ENCODE peak calls at places on chromosome 4, in eight cellular contexts. Y is lung, N is suprapubic skin, U is neural progenitor cell, G is H9, X is Peyer's patch, I is WTC11, F is GM20000. A is an unnamed sample.
A peak's percentile ranks its signal among the peaks of the same experiment; 100 is the strongest.

GRCh38 chr4:119750048-119750447 is 121.4 kb upstream of the PDE5A start:
- DNase-seq in Y (no peak), N (no peak), U (no peak), G (no peak), X (no peak), I (no peak), F (no peak), A (no peak)

GRCh38 chr4:53962516-53963225 is 101.7 kb downstream of the CHIC2 start:
- DNase-seq in Y (no peak), N (no peak), U (peak; percentile 57), G (no peak), X (no peak), I (no peak), F (no peak), A (no peak)

GRCh38 chr4:212438-213174 is 88.3 kb downstream of the ZNF718 start:
- DNase-seq in Y (peak; percentile 49), N (peak; percentile 65), U (peak; percentile 6), G (no peak), X (no peak), I (peak; percentile 89), F (no peak), A (peak; percentile 16)

GRCh38 chr4:24024157-24024556 is 134.3 kb upstream of the PPARGC1A start:
- DNase-seq in Y (no peak), N (no peak), U (no peak), G (no peak), X (no peak), I (no peak), F (no peak), A (no peak)

GRCh38 chr4:74451214-74451661 is 6.3 kb downstream of the AREG start:
- DNase-seq in Y (no peak), N (no peak), U (no peak), G (no peak), X (no peak), I (no peak), F (no peak), A (no peak)

GRCh38 chr4:165199286-165199685 is 8.1 kb upstream of the KLHL2 start:
- DNase-seq in Y (no peak), N (no peak), U (no peak), G (no peak), X (no peak), I (no peak), F (no peak), A (no peak)

GRCh38 chr4:140330311-140330900 is 43.0 kb upstream of the SCOC start:
- DNase-seq in Y (no peak), N (no peak), U (peak; percentile 45), G (no peak), X (no peak), I (no peak), F (no peak), A (no peak)

GRCh38 chr4:127783971-127784519 is 1.9 kb downstream of the HSPA4L start:
- DNase-seq in Y (no peak), N (no peak), U (no peak), G (no peak), X (no peak), I (no peak), F (no peak), A (no peak)

GRCh38 chr4:76235915-76236314 is 15.6 kb upstream of the FAM47E start:
- DNase-seq in Y (no peak), N (no peak), U (no peak), G (no peak), X (no peak), I (no peak), F (no peak), A (no peak)

GRCh38 chr4:42280327-42281095 is 116.8 kb upstream of the SHISA3 start:
- DNase-seq in Y (no peak), N (no peak), U (peak; percentile 39), G (no peak), X (no peak), I (peak; percentile 35), F (peak; percentile 53), A (peak; percentile 33)

GRCh38 chr4:127143460-127144190 is 489.1 kb upstream of the INTU start:
- DNase-seq in Y (no peak), N (no peak), U (no peak), G (no peak), X (no peak), I (no peak), F (no peak), A (no peak)

GRCh38 chr4:12689457-12689856 is 794.7 kb downstream of the RAB28 start:
- DNase-seq in Y (no peak), N (no peak), U (no peak), G (no peak), X (no peak), I (no peak), F (no peak), A (no peak)

GRCh38 chr4:127410644-127411043 is 222.1 kb upstream of the INTU start:
- DNase-seq in Y (no peak), N (no peak), U (no peak), G (no peak), X (no peak), I (no peak), F (no peak), A (no peak)

GRCh38 chr4:106588906-106589305 is 220.3 kb upstream of the GIMD1 start:
- DNase-seq in Y (no peak), N (no peak), U (no peak), G (no peak), X (no peak), I (no peak), F (no peak), A (no peak)
- TF ChIP-seq CTCF in Y (no peak), N (no peak), U (no peak), G (no peak), X (no peak), I (no peak), F (no peak), A (no peak)

DNA sequence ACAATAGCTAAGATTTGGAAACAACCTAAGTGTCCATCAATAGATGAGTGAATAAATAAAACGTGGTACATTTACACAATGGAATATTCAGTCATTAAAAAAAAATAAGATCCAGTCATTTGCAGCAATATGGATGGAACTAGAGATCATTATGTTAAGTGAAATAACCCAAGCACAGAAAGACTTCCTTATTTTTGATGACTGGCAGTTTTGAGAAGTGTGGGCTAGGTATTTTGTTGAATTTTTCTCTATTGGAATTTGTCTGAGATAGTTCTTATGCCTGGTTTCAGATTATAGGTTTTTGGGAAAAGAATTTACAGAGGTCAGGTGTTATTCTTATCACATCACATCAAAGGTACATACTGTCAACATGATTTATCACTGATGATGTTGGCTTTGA is 293.8 kb upstream of the ARSJ start:
- DNase-seq in Y (no peak), N (no peak), U (no peak), G (no peak), X (no peak), I (no peak), F (no peak), A (no peak)
- TF ChIP-seq CTCF in Y (no peak), N (no peak), U (no peak), G (no peak), X (no peak), I (no peak), F (no peak), A (no peak)

GRCh38 chr4:64713256-64713840 is 304.1 kb upstream of the TECRL start:
- DNase-seq in Y (no peak), N (no peak), U (peak; percentile 23), G (no peak), X (no peak), I (no peak), F (peak; percentile 21), A (no peak)
- TF ChIP-seq CTCF in Y (no peak), N (no peak), U (peak; percentile 71), G (peak; percentile 80), X (peak; percentile 38), I (peak; percentile 63), F (peak; percentile 21), A (peak; percentile 50)

GRCh38 chr4:14833053-14833452 is 169.2 kb upstream of the CPEB2 start:
- DNase-seq in Y (no peak), N (no peak), U (no peak), G (no peak), X (no peak), I (no peak), F (no peak), A (no peak)

GRCh38 chr4:14837860-14838259 is 164.4 kb upstream of the CPEB2 start:
- DNase-seq in Y (no peak), N (no peak), U (peak; percentile 16), G (peak; percentile 31), X (no peak), I (peak; percentile 19), F (no peak), A (no peak)

GRCh38 chr4:14834382-14834781 is 167.9 kb upstream of the CPEB2 start:
- DNase-seq in Y (no peak), N (no peak), U (no peak), G (no peak), X (no peak), I (no peak), F (no peak), A (no peak)

GRCh38 chr4:14835708-14836107 is 166.6 kb upstream of the CPEB2 start:
- DNase-seq in Y (no peak), N (no peak), U (no peak), G (no peak), X (no peak), I (no peak), F (no peak), A (no peak)

DNA sequence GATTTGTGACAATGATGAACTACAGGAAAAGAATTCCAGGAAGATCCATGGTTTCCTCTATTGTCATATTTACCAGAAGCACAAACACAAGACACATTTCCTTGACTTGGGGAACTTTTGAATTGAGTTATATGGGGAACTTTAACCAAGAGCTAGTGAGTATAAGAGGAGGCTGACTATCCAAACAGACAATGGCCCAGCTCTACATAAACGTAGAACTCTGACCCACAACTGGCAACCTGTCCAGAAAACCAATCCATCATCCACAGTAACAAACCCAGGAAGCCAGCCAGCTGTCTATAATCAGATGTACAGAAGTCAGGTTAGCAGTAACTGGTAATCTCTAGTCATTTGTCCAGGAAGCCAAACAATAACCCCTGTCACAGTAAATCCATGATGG is 167.0 kb upstream of the CPEB2 start:
- DNase-seq in Y (no peak), N (no peak), U (no peak), G (no peak), X (no peak), I (no peak), F (no peak), A (no peak)
- TF ChIP-seq CTCF in Y (no peak), N (no peak), U (no peak), G (no peak), X (no peak), I (no peak), F (no peak), A (no peak)

A was measured in activated CD8-positive, alpha-beta T cell treated with anti-CD3 and anti-CD28 coated beads for 36 hours.